ENCODE peak calls at places on chromosomes 12 and 14, in seven cellular contexts. G is DMS153; V is stimulated activated CD4-positive, alpha-beta T cell treated with anti-CD3 and anti-CD28 coated beads, TNF-alpha, amount 100 ng/mL, for 24 hours; A is activated gamma-delta T cell treated with Interleukin-2 at 50 U/mL for 16 hours; W is B cell; E is CD4-positive, alpha-beta T cell; R is NAMALWA. K is an unnamed sample.

GRCh38 chr12:107685360-107686248 is at the start of gene PWP1:
- DNase-seq in G (peak; percentile 92), V (peak; percentile 93), A (peak; percentile 92), W (peak; percentile 99), E (peak; percentile 92), R (peak; percentile 98), K (peak; percentile 93)

GRCh38 chr12:108205864-108206263 is 76.8 kb downstream of the WSCD2 start:
- DNase-seq in G (no peak), V (no peak), A (no peak), W (no peak), E (no peak), R (no peak), K (no peak)

GRCh38 chr12:71686658-71687025 is 760 bp downstream of the TMEM19 start:
- DNase-seq in G (no peak), V (no peak), A (no peak), W (no peak), E (no peak), R (no peak), K (no peak)

GRCh38 chr14:23160924-23161522 is 22.4 kb downstream of the SLC7A8 start:
- DNase-seq in G (no peak), V (no peak), A (no peak), W (no peak), E (no peak), R (no peak), K (peak; percentile 91)

GRCh38 chr12:113443030-113443539 is 20.9 kb downstream of the SDSL start:
- DNase-seq in G (no peak), V (no peak), A (no peak), W (no peak), E (no peak), R (no peak), K (no peak)

GRCh38 chr12:92055877-92056276 is 89.8 kb downstream of the BTG1 start:
- DNase-seq in G (peak; percentile 49), V (peak; percentile 43), A (peak; percentile 46), W (no peak), E (peak; percentile 56), R (no peak), K (no peak)

GRCh38 chr14:75941030-75941429 is 40.8 kb downstream of the TGFB3 start:
- DNase-seq in G (no peak), V (no peak), A (no peak), W (no peak), E (no peak), R (no peak), K (no peak)

GRCh38 chr14:52551696-52552062 is 626 bp downstream of the TXNDC16 start:
- DNase-seq in G (peak; percentile 6), V (no peak), A (no peak), W (peak; percentile 30), E (no peak), R (peak; percentile 36), K (peak; percentile 4)

GRCh38 chr12:30506411-30506810 is 189.3 kb downstream of the IPO8 start:
- DNase-seq in G (no peak), V (no peak), A (no peak), W (no peak), E (no peak), R (no peak), K (no peak)

GRCh38 chr14:35213143-35213788 is 78.9 kb upstream of the PSMA6 start:
- DNase-seq in G (no peak), V (no peak), A (no peak), W (no peak), E (no peak), R (no peak), K (peak; percentile 44)

GRCh38 chr12:47032644-47033043 is 46.8 kb upstream of the PCED1B start:
- DNase-seq in G (peak; percentile 59), V (no peak), A (peak; percentile 18), W (peak; percentile 67), E (no peak), R (peak; percentile 59), K (peak; percentile 20)

GRCh38 chr12:116718578-116719454 is 19.1 kb downstream of the SPRING1 start:
- DNase-seq in G (peak; percentile 64), V (no peak), A (no peak), W (no peak), E (no peak), R (no peak), K (no peak)